ENCODE peak calls at places on chromosomes 11 and 22, in four cellular contexts. D is activated T-helper 1 cell treated with Interleukin-2 at 50 U/mL for 16 hours; W is NAMALWA; P is stimulated activated CD4-positive, alpha-beta T cell treated with anti-CD3 and anti-CD28 coated beads, Interleukin-1b, Interleukin-23, amount 100 ng/mL, for 24 hours. J is an unnamed sample.

GRCh38 chr11:2777871-2778629 is 78.3 kb upstream of the KCNQ1OT1 start:
- DNase-seq in W (no peak), P (no peak), D (no peak), J (no peak)

GRCh38 chr11:16604784-16605439 is 133.5 kb upstream of the C11orf58 start:
- DNase-seq in W (no peak), P (no peak), D (no peak), J (no peak)

GRCh38 chr11:7968686-7969085 is 3.4 kb upstream of the NLRP10 start:
- DNase-seq in P (no peak), W (no peak), D (no peak), J (no peak)

GRCh38 chr11:10064828-10065227 is 229.2 kb downstream of the SBF2 start:
- DNase-seq in W (no peak), D (no peak), P (no peak), J (no peak)

GRCh38 chr22:41768420-41768819 is 32.1 kb upstream of the CCDC134 start:
- DNase-seq in D (no peak), W (no peak), P (no peak), J (no peak)

GRCh38 chr11:57345555-57346151 is 7.5 kb downstream of the P2RX3 start:
- DNase-seq in D (peak), W (peak), P (peak), J (peak)

GRCh38 chr11:128709402-128709801 is 15.5 kb downstream of the FLI1 start:
- DNase-seq in D (no peak), P (no peak), W (no peak), J (no peak)

GRCh38 chr11:44726278-44727113 is at the start of gene TSPAN18:
- DNase-seq in D (peak), P (no peak), W (peak), J (peak)

GRCh38 chr11:107857550-107858216 is 904 bp downstream of the SLC35F2 start:
- DNase-seq in P (no peak), W (no peak), D (no peak), J (no peak)

GRCh38 chr11:47552086-47552580 is 799 bp downstream of the CELF1 start:
- DNase-seq in P (no peak), W (peak), D (no peak), J (no peak)

GRCh38 chr22:50713571-50714056 is 24.4 kb upstream of the ACR start:
- DNase-seq in D (no peak), P (no peak), W (no peak), J (no peak)

GRCh38 chr11:65213322-65214211 is 31.8 kb downstream of the CAPN1 start:
- DNase-seq in W (no peak), P (no peak), D (no peak), J (no peak)

GRCh38 chr22:19287889-19288288 is 3.6 kb downstream of the CLTCL1 start:
- DNase-seq in W (no peak), P (no peak), D (no peak), J (no peak)

GRCh38 chr22:20764729-20765128 is 9.2 kb upstream of the SERPIND1 start:
- DNase-seq in D (no peak), P (no peak), W (no peak), J (no peak)

GRCh38 chr11:19951558-19952083 is 208.7 kb downstream of the DBX1 start:
- DNase-seq in D (no peak), P (no peak), W (peak), J (no peak)

GRCh38 chr11:66278396-66279091 is 569 bp downstream of the CNIH2 start:
- DNase-seq in P (no peak), W (peak), D (no peak), J (no peak)

GRCh38 chr11:122663764-122664163 is 8.2 kb downstream of the UBASH3B start:
- DNase-seq in D (no peak), W (no peak), P (no peak), J (no peak)

GRCh38 chr22:26170112-26170492 is 840 bp downstream of the SEZ6L start:
- DNase-seq in W (no peak), P (no peak), D (no peak), J (no peak)

GRCh38 chr22:20436309-20437252 is 1.0 kb downstream of the SCARF2 start:
- DNase-seq in W (no peak), D (no peak), P (no peak), J (no peak)

GRCh38 chr11:95443386-95443785 is 212.4 kb upstream of the SESN3 start:
- DNase-seq in D (no peak), W (peak), P (no peak), J (no peak)

GRCh38 chr11:84384637-84385227 is 1098.6 kb upstream of the CCDC90B start:
- DNase-seq in P (peak), W (peak), D (no peak), J (no peak)

GRCh38 chr11:93843906-93844305 is 6.5 kb downstream of the VSTM5 start:
- DNase-seq in P (no peak), D (no peak), W (no peak), J (no peak)

GRCh38 chr11:578276-579035 is 2.2 kb downstream of the PHRF1 start:
- DNase-seq in D (no peak), W (no peak), P (no peak), J (no peak)

GRCh38 chr22:46563381-46564083 is 26.1 kb upstream of the CELSR1 start:
- DNase-seq in P (peak), D (peak), W (peak), J (peak)

GRCh38 chr22:19974233-19974861 is 32.7 kb upstream of the TXNRD2 start:
- DNase-seq in D (no peak), P (no peak), W (peak), J (no peak)

GRCh38 chr11:69014936-69015549 is 2.0 kb upstream of the MRGPRF start:
- DNase-seq in W (no peak), P (no peak), D (no peak), J (no peak)

GRCh38 chr11:30225642-30226041 is 5.2 kb upstream of the FSHB start:
- DNase-seq in D (no peak), W (no peak), P (no peak), J (no peak)

GRCh38 chr11:76598426-76598839 is 72.1 kb downstream of the LRRC32 start:
- DNase-seq in D (no peak), W (peak), P (no peak), J (no peak)

GRCh38 chr22:42167066-42167465 is 36.5 kb upstream of the CYP2D6 start:
- DNase-seq in P (no peak), W (no peak), D (no peak), J (no peak)

GRCh38 chr11:65384301-65384889 is 1.9 kb upstream of the SLC25A45 start:
- DNase-seq in D (no peak), W (no peak), P (no peak), J (no peak)

GRCh38 chr22:23832226-23833016 is 6.4 kb downstream of the DERL3 start:
- DNase-seq in W (no peak), D (no peak), P (no peak), J (no peak)

GRCh38 chr11:132278801-132279574 is 908.6 kb downstream of the NTM start:
- DNase-seq in W (peak), D (no peak), P (no peak), J (no peak)

GRCh38 chr22:38788417-38788816 is 5.5 kb downstream of the DNAL4 start:
- DNase-seq in W (no peak), P (no peak), D (no peak), J (no peak)

GRCh38 chr11:21810650-21811049 is 382.2 kb upstream of the ANO5 start:
- DNase-seq in P (no peak), W (no peak), D (no peak), J (no peak)

GRCh38 chr11:104036603-104037394 is at the start of gene DDI1:
- DNase-seq in P (no peak), W (no peak), D (no peak), J (no peak)

GRCh38 chr11:1193326-1194230 is 29.3 kb upstream of the MUC5B start:
- DNase-seq in D (no peak), P (no peak), W (no peak), J (no peak)

GRCh38 chr22:48275412-48275811 is 1513.0 kb downstream of the TBC1D22A start:
- DNase-seq in W (no peak), P (no peak), D (no peak), J (no peak)

GRCh38 chr22:17368727-17369552 is at the start of gene CECR2:
- DNase-seq in W (peak), P (no peak), D (no peak), J (no peak)

GRCh38 chr11:2512431-2513407 is 67.9 kb downstream of the KCNQ1 start:
- DNase-seq in P (no peak), W (no peak), D (no peak), J (no peak)

J was measured in T-helper 22 cell.